ENCODE peak calls at places on chromosomes 16 and 17, in five cellular contexts. N is K562, I is HL-60, Z is H1, K is GM12878. L is an unnamed sample.

GRCh38 chr17:82320956-82321927 is 3.8 kb upstream of the CD7 start:
- DNase-seq in N (peak), I (no peak), Z (peak), K (no peak), L (peak)

GRCh38 chr16:11581677-11582076 is 5.0 kb downstream of the LITAF start:
- DNase-seq in N (no peak), I (no peak), Z (no peak), K (no peak), L (no peak)

GRCh38 chr17:50266384-50267073 is 7.7 kb upstream of the TMEM92 start:
- DNase-seq in N (no peak), I (no peak), Z (peak), K (no peak), L (peak)

GRCh38 chr17:78168906-78169793 is 769 bp downstream of the SYNGR2 start:
- DNase-seq in N (peak), I (no peak), Z (peak), K (no peak), L (peak)

GRCh38 chr16:51374346-51374745 is 223.3 kb upstream of the SALL1 start:
- DNase-seq in N (no peak), I (no peak), Z (no peak), K (no peak), L (no peak)

GRCh38 chr17:3732171-3732570 is 8.5 kb downstream of the HASPIN start:
- DNase-seq in N (peak), I (no peak), Z (no peak), K (peak), L (no peak)

GRCh38 chr16:25165284-25165683 is 51.5 kb upstream of the AQP8 start:
- DNase-seq in N (no peak), I (no peak), Z (no peak), K (no peak), L (no peak)

GRCh38 chr17:75592364-75593020 is 4.9 kb downstream of the MYO15B start:
- DNase-seq in N (no peak), I (no peak), Z (no peak), K (no peak), L (no peak)

GRCh38 chr17:4490637-4491061 is 8.0 kb upstream of the SPNS2 start:
- DNase-seq in N (no peak), I (no peak), Z (no peak), K (no peak), L (no peak)

GRCh38 chr17:44219126-44219635 is 294 bp downstream of the UBTF start:
- DNase-seq in N (no peak), I (no peak), Z (peak), K (no peak), L (peak)

GRCh38 chr17:8896087-8896486 is 28.6 kb upstream of the PIK3R6 start:
- DNase-seq in N (no peak), I (no peak), Z (no peak), K (no peak), L (no peak)

GRCh38 chr17:11330871-11331270 is 89.9 kb downstream of the SHISA6 start:
- DNase-seq in N (no peak), I (no peak), Z (peak), K (no peak), L (no peak)

GRCh38 chr16:48537909-48538745 is 71.9 kb downstream of the N4BP1 start:
- DNase-seq in N (no peak), I (no peak), Z (peak), K (no peak), L (no peak)

GRCh38 chr17:42067371-42068180 is 17.2 kb upstream of the C17orf113 start:
- DNase-seq in N (peak), I (no peak), Z (peak), K (no peak), L (peak)

GRCh38 chr17:42247734-42248133 is 28.5 kb downstream of the STAT5B start:
- DNase-seq in N (no peak), I (peak), Z (no peak), K (no peak), L (no peak)

GRCh38 chr17:19750835-19751234 is 2.7 kb upstream of the ALDH3A1 start:
- DNase-seq in N (no peak), I (no peak), Z (no peak), K (no peak), L (no peak)

GRCh38 chr16:7964717-7965116 is 625.6 kb downstream of the TMEM114 start:
- DNase-seq in N (no peak), I (no peak), Z (no peak), K (no peak), L (no peak)

GRCh38 chr17:18004901-18005305 is 32.2 kb downstream of the DRC3 start:
- DNase-seq in N (no peak), I (no peak), Z (peak), K (no peak), L (no peak)

GRCh38 chr17:32528825-32529224 is 42.0 kb downstream of the CDK5R1 start:
- DNase-seq in N (no peak), I (no peak), Z (no peak), K (no peak), L (no peak)

GRCh38 chr17:32529604-32530003 is 42.8 kb downstream of the CDK5R1 start:
- DNase-seq in N (no peak), I (no peak), Z (no peak), K (no peak), L (no peak)

GRCh38 chr17:32536736-32537646 is 50.2 kb downstream of the CDK5R1 start:
- DNase-seq in N (peak), I (no peak), Z (no peak), K (no peak), L (no peak)

GRCh38 chr17:32533296-32533695 is 46.5 kb downstream of the CDK5R1 start:
- DNase-seq in N (no peak), I (no peak), Z (no peak), K (no peak), L (no peak)
- TF ChIP-seq GABPA in N (no peak), I (no peak), Z (no peak), K (no peak), L (no peak)

GRCh38 chr16:3998793-3999478 is 117.3 kb downstream of the ADCY9 start:
- DNase-seq in N (no peak), I (no peak), Z (no peak), K (no peak), L (no peak)
- TF ChIP-seq GABPA in N (no peak), I (no peak), Z (no peak), K (no peak), L (no peak)

DNA sequence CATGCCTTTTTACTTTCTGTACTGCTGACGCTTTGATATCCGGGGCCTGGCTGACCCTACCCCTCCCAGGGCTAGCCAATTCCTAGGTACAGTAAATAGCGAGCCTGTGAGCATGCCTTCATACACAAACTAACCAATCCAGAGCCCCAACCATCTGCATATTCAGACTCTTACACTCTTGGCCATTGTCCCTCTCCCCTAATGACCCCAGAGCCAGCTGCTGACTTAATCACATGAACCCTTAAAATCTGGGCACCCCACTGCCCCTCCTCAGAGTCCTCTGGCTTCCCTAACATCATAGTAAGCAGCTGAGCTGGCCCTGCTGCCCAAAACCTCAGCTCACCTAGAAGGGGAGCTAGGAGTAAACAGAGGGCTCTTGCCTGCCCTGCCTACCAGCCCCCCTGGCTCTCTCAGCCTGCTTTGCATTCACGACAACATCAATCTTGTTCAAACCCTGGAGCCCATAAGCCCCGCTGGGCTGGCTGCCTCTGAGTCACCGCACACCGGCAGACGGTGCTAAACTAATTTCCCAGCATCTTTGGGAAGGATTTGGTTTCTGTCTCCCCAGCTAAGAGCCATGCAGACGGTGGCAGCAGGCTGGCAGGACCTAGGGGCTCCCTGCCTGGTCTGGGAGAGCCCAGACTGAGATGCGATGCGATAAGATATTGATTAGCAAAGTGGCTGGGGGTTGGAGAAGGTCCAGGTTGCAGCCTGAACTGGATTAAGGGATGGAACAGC is 63.2 kb downstream of the CLEC19A start:
- DNase-seq in N (no peak), I (no peak), Z (peak), K (no peak), L (peak)
- TF ChIP-seq GABPA in N (no peak), I (no peak), Z (no peak), K (no peak), L (no peak)

GRCh38 chr17:69188064-69188463 is 40.6 kb downstream of the ABCA10 start:
- DNase-seq in N (no peak), I (no peak), Z (no peak), K (no peak), L (no peak)
- TF ChIP-seq GABPA in N (no peak), I (no peak), Z (no peak), K (no peak), L (no peak)

DNA sequence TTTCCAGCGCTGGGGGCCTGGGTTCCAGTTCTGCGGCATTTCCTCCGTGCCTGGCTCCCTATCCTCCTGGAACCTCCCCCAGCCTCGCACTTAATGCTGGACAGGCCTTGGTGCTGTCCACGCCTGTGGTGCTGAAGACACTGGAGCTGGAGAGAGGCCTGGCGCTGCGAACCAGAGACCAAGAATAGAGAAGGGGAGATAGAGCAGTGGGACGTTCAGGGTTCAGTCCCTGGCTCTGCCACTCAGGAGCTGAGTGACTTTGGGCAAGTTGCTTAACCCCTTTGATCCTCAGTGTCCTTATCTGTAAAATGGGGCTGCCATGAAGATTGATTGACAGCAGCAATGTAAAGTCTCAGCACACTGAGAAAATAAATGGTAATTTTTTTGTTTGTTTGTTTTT is 11.9 kb downstream of the SBK1 start:
- DNase-seq in N (peak), I (no peak), Z (peak), K (no peak), L (no peak)
- TF ChIP-seq GABPA in N (no peak), I (no peak), Z (no peak), K (no peak), L (no peak)

DNA sequence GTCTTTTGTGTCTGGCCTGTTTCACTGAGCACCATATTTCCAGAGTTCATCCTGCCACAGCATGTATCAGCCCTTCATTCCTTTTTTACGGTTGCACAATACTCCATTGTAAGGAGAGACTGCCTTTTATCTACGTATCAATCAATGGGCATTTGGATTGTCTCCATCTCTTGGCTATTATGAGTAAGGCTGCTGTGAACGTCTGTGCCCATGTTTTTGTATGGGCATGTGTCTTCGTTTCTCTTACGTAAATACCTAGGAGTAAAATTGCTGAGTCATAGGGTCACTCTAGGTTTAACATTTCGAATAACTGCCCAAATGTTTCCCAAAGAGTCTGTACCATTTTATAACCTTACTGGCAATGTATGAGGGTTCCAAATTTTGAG is 202.8 kb upstream of the FOXF1 start:
- DNase-seq in N (no peak), I (no peak), Z (no peak), K (no peak), L (no peak)
- TF ChIP-seq GABPA in N (no peak), I (no peak), Z (no peak), K (no peak), L (no peak)

DNA sequence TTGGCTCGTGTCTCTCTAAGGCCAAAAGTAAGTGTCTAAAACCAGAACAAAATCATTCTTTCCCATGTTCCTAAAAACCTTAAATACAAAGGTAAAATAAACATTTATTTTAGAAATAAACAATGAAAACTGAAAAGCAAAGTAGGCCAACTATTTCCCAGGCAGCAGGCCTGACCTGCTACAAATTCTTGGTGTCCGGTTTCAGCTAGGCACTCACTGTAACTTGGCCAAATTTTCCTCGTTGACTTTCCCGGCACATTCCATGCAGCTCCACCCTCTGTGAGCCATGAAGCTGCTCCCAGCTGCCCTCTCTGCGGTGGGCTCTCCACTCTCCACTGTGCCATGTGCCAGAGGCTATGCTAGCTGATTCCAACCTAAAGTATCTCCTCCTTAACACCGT is 4.1 kb downstream of the CDRT4 start:
- DNase-seq in N (no peak), I (no peak), Z (no peak), K (no peak), L (no peak)
- TF ChIP-seq GABPA in N (no peak), I (no peak), Z (no peak), K (no peak), L (no peak)